ENCODE peak calls at places on chromosome 10, in seven cellular contexts. J, I, K, Y, V, X and E are unnamed samples.

GRCh38 chr10:110376021-110376773 is 71.5 kb upstream of the SMNDC1 start:
- DNase-seq in J (peak; percentile 43), I (no peak), K (no peak), Y (no peak), V (peak; percentile 86), X (no peak), E (no peak)

GRCh38 chr10:88743999-88744398 is 15.8 kb upstream of the LIPN start:
- DNase-seq in J (peak; percentile 34), I (no peak), K (no peak), Y (no peak), V (no peak), X (no peak), E (peak; percentile 22)

GRCh38 chr10:71603190-71603589 is 116.4 kb downstream of the C10orf105 start:
- DNase-seq in J (no peak), I (no peak), K (no peak), Y (no peak), V (no peak), X (no peak), E (no peak)

GRCh38 chr10:118669020-118669766 is 73.7 kb upstream of the PRLHR start:
- DNase-seq in J (no peak), I (no peak), K (no peak), Y (peak; percentile 86), V (no peak), X (no peak), E (no peak)

GRCh38 chr10:131141645-131142445 is 169.7 kb downstream of the TCERG1L start:
- DNase-seq in J (no peak), I (no peak), K (no peak), Y (no peak), V (peak; percentile 58), X (no peak), E (no peak)

GRCh38 chr10:59622320-59622901 is 87.2 kb downstream of the SLC16A9 start:
- DNase-seq in J (peak; percentile 74), I (peak; percentile 63), K (peak; percentile 69), Y (peak; percentile 85), V (no peak), X (no peak), E (peak; percentile 72)

GRCh38 chr10:91521444-91521843 is 111.3 kb downstream of the HECTD2 start:
- DNase-seq in J (no peak), I (no peak), K (no peak), Y (no peak), V (no peak), X (no peak), E (peak; percentile 66)

GRCh38 chr10:115432188-115432819 is 339.1 kb downstream of the ATRNL1 start:
- DNase-seq in J (peak; percentile 26), I (peak; percentile 7), K (no peak), Y (no peak), V (no peak), X (no peak), E (peak; percentile 27)

GRCh38 chr10:109966961-109967738 is 40.6 kb upstream of the ADD3 start:
- DNase-seq in J (peak; percentile 47), I (no peak), K (no peak), Y (no peak), V (no peak), X (no peak), E (no peak)

GRCh38 chr10:24858244-24858907 is 94.0 kb downstream of the PRTFDC1 start:
- DNase-seq in J (no peak), I (no peak), K (no peak), Y (no peak), V (no peak), X (no peak), E (peak; percentile 59)